ENCODE peak calls at places on chromosome 4, in six cellular contexts. R is hypothalamus; W is EH; H is stimulated activated CD4-positive, alpha-beta T cell treated with anti-CD3 and anti-CD28 coated beads, Interleukin-2, amount 100 ng/mL, for 48 hours; P is endothelial cell; F is kidney tubule cell. I is an unnamed sample.

GRCh38 chr4:183503497-183504063 is 1.3 kb upstream of the ING2 start:
- DNase-seq in H (no peak), R (no peak), F (no peak), W (no peak), P (no peak), I (no peak)

GRCh38 chr4:105113800-105114199 is 32.9 kb upstream of the TET2 start:
- DNase-seq in P (no peak), R (no peak), H (no peak), F (no peak), W (no peak), I (no peak)

GRCh38 chr4:40721730-40722171 is 28.0 kb upstream of the NSUN7 start:
- DNase-seq in R (no peak), P (no peak), H (no peak), W (peak), F (peak), I (no peak)

GRCh38 chr4:1756893-1757779 is 35.8 kb downstream of the TACC3 start:
- DNase-seq in P (no peak), W (no peak), R (no peak), F (no peak), H (no peak), I (no peak)

GRCh38 chr4:61397174-61397573 is 197.0 kb downstream of the ADGRL3 start:
- DNase-seq in P (no peak), R (no peak), F (peak), W (no peak), H (no peak), I (no peak)

GRCh38 chr4:3440979-3441500 is 728 bp upstream of the HGFAC start:
- DNase-seq in R (no peak), F (peak), P (no peak), H (no peak), W (peak), I (no peak)

GRCh38 chr4:81421346-81422218 is 50.1 kb downstream of the RASGEF1B start:
- DNase-seq in P (no peak), R (no peak), W (no peak), F (peak), H (no peak), I (peak)

GRCh38 chr4:145956288-145956890 is 17.8 kb upstream of the ZNF827 start:
- DNase-seq in F (peak), P (peak), W (peak), H (peak), R (no peak), I (peak)

GRCh38 chr4:53734584-53735363 is 143.5 kb upstream of the LNX1 start:
- DNase-seq in R (no peak), H (no peak), P (no peak), W (peak), F (peak), I (no peak)

GRCh38 chr4:6292376-6293096 is 22.9 kb downstream of the WFS1 start:
- DNase-seq in R (no peak), W (no peak), P (no peak), F (no peak), H (no peak), I (no peak)

GRCh38 chr4:55980725-55981124 is 32.0 kb downstream of the CEP135 start:
- DNase-seq in P (no peak), F (no peak), H (no peak), W (no peak), R (no peak), I (no peak)

GRCh38 chr4:142960867-142961644 is 115.0 kb upstream of the INPP4B start:
- DNase-seq in R (no peak), F (no peak), W (peak), H (no peak), P (no peak), I (no peak)

GRCh38 chr4:36712013-36712412 is 430.6 kb downstream of the DTHD1 start:
- DNase-seq in P (no peak), R (no peak), H (no peak), F (no peak), W (no peak), I (no peak)

GRCh38 chr4:8706221-8707044 is 113.9 kb downstream of the CPZ start:
- DNase-seq in W (no peak), F (no peak), R (no peak), P (no peak), H (no peak), I (no peak)

GRCh38 chr4:163071308-163071707 is 95.4 kb downstream of the NAF1 start:
- DNase-seq in W (peak), P (no peak), F (no peak), R (no peak), H (no peak), I (no peak)

GRCh38 chr4:135508006-135508714 is 1306.6 kb upstream of the PABPC4L start:
- DNase-seq in R (no peak), P (no peak), H (no peak), F (peak), W (peak), I (no peak)

GRCh38 chr4:147117400-147117799 is 171.7 kb upstream of the TTC29 start:
- DNase-seq in R (no peak), P (no peak), F (no peak), W (no peak), H (no peak), I (no peak)

GRCh38 chr4:188934320-188934975 is 795.2 kb downstream of the TRIML1 start:
- DNase-seq in W (peak), H (no peak), R (no peak), F (peak), P (no peak), I (no peak)

GRCh38 chr4:81754169-81754568 is 282.5 kb upstream of the RASGEF1B start:
- DNase-seq in W (no peak), R (no peak), P (no peak), F (peak), H (no peak), I (no peak)

GRCh38 chr4:183920512-183920911 is 15.4 kb downstream of the STOX2 start:
- DNase-seq in P (no peak), F (no peak), R (no peak), W (no peak), H (no peak), I (no peak)

GRCh38 chr4:13922873-13923645 is 295.5 kb upstream of the BOD1L1 start:
- DNase-seq in R (no peak), P (no peak), F (no peak), H (no peak), W (peak), I (no peak)

GRCh38 chr4:25694466-25694865 is 38.8 kb downstream of the SLC34A2 start:
- DNase-seq in R (no peak), W (peak), H (no peak), F (peak), P (no peak), I (no peak)

GRCh38 chr4:16884673-16885460 is 13.6 kb downstream of the LDB2 start:
- DNase-seq in F (no peak), H (no peak), W (no peak), P (no peak), R (no peak), I (no peak)

GRCh38 chr4:176065365-176066249 is at the start of gene WDR17:
- DNase-seq in F (peak), H (peak), P (peak), W (peak), R (peak), I (peak)

GRCh38 chr4:162700815-162701361 is 465.8 kb downstream of the NAF1 start:
- DNase-seq in P (no peak), W (no peak), F (peak), H (no peak), R (no peak), I (no peak)

GRCh38 chr4:25923745-25924144 is 9.7 kb downstream of the SMIM20 start:
- DNase-seq in H (no peak), P (no peak), W (no peak), R (no peak), F (no peak), I (no peak)

GRCh38 chr4:176920694-176921093 is 128.0 kb upstream of the VEGFC start:
- DNase-seq in W (peak), H (no peak), R (no peak), P (no peak), F (peak), I (no peak)

GRCh38 chr4:119652978-119653377 is 24.4 kb upstream of the PDE5A start:
- DNase-seq in F (no peak), P (no peak), H (no peak), R (no peak), W (peak), I (no peak)

GRCh38 chr4:76883147-76883546 is 14.8 kb downstream of the SOWAHB start:
- DNase-seq in R (no peak), W (peak), H (no peak), F (peak), P (no peak), I (no peak)

GRCh38 chr4:37737456-37737855 is 51.3 kb upstream of the RELL1 start:
- DNase-seq in R (no peak), W (peak), H (no peak), P (no peak), F (peak), I (no peak)

GRCh38 chr4:99395595-99396364 is 39.4 kb downstream of the ADH7 start:
- DNase-seq in R (no peak), W (peak), F (peak), P (no peak), H (no peak), I (no peak)

GRCh38 chr4:115356176-115356575 is 242.8 kb upstream of the NDST4 start:
- DNase-seq in P (no peak), W (no peak), H (no peak), F (no peak), R (no peak), I (no peak)

GRCh38 chr4:169756971-169757574 is 671 bp downstream of the HPF1 start:
- DNase-seq in F (peak), R (no peak), W (peak), H (no peak), P (no peak), I (no peak)

GRCh38 chr4:12987284-12987683 is 496.9 kb downstream of the RAB28 start:
- DNase-seq in W (no peak), R (no peak), H (no peak), P (no peak), F (no peak), I (no peak)

GRCh38 chr4:63921561-63921960 is 487.7 kb downstream of the TECRL start:
- DNase-seq in P (no peak), H (no peak), R (no peak), W (no peak), F (no peak), I (no peak)